ENCODE peak calls at places on chromosomes 16 and 17, in five cellular contexts. Z is mucosa of gallbladder; B is naive thymus-derived CD8-positive, alpha-beta T cell; T is HTR-8/SVneo; S is stimulated activated CD4-positive, alpha-beta T cell treated with anti-CD3 and anti-CD28 coated beads, Interleukin-2, amount 100 ng/mL, for 48 hours. I is an unnamed sample.

GRCh38 chr17:65022751-65023421 is 33.7 kb downstream of the GNA13 start:
- DNase-seq in Z (no peak), S (no peak), T (no peak), B (no peak), I (no peak)

GRCh38 chr16:26345951-26346350 is 654.2 kb downstream of the HS3ST4 start:
- DNase-seq in Z (no peak), S (no peak), B (no peak), T (no peak), I (no peak)

GRCh38 chr16:49089039-49089438 is 192.6 kb downstream of the CBLN1 start:
- DNase-seq in B (no peak), S (no peak), Z (no peak), T (no peak), I (no peak)

GRCh38 chr17:386145-386876 is 33.7 kb upstream of the RPH3AL start:
- DNase-seq in B (peak), S (peak), T (peak), Z (peak), I (peak)

GRCh38 chr16:79929260-79929977 is 328.9 kb upstream of the MAF start:
- DNase-seq in Z (no peak), S (no peak), T (no peak), B (no peak), I (no peak)

GRCh38 chr17:79215631-79216030 is 141.0 kb downstream of the ENGASE start:
- DNase-seq in Z (no peak), B (no peak), T (no peak), S (no peak), I (no peak)

GRCh38 chr17:20187049-20187448 is 177.9 kb downstream of the SPECC1 start:
- DNase-seq in T (no peak), Z (no peak), S (no peak), B (no peak), I (no peak)

GRCh38 chr16:1153480-1154160 is 714 bp downstream of the CACNA1H start:
- DNase-seq in T (no peak), Z (no peak), B (no peak), S (no peak), I (no peak)

GRCh38 chr16:1488619-1489018 is at the start of gene PTX4:
- DNase-seq in Z (no peak), T (no peak), S (no peak), B (no peak), I (no peak)

GRCh38 chr17:39736319-39737165 is 1.2 kb upstream of the GRB7 start:
- DNase-seq in Z (no peak), T (peak), B (no peak), S (no peak), I (no peak)

GRCh38 chr16:69927056-69927757 is 23.9 kb upstream of the CLEC18A start:
- DNase-seq in T (no peak), B (no peak), Z (peak), S (no peak), I (no peak)

GRCh38 chr16:69253796-69254426 is 57.2 kb upstream of the VPS4A start:
- DNase-seq in Z (no peak), T (no peak), S (no peak), B (no peak), I (no peak)

GRCh38 chr17:60141111-60142018 is 8.4 kb upstream of the CA4 start:
- DNase-seq in B (no peak), Z (no peak), S (no peak), T (no peak), I (no peak)

GRCh38 chr17:79431175-79431574 is 179.7 kb downstream of the RBFOX3 start:
- DNase-seq in S (no peak), T (no peak), B (no peak), Z (no peak), I (no peak)

GRCh38 chr17:200604-200985 is 19.1 kb upstream of the DOC2B start:
- DNase-seq in S (no peak), Z (no peak), T (no peak), B (no peak), I (no peak)

GRCh38 chr16:85057212-85057889 is 29.8 kb downstream of the KIAA0513 start:
- DNase-seq in B (no peak), T (no peak), S (no peak), Z (no peak), I (no peak)

GRCh38 chr16:51022852-51023251 is 128.2 kb downstream of the SALL1 start:
- DNase-seq in T (no peak), Z (no peak), S (no peak), B (no peak), I (no peak)

GRCh38 chr16:30829130-30830071 is 42.4 kb upstream of the ZNF629 start:
- DNase-seq in Z (peak), T (no peak), S (no peak), B (no peak), I (no peak)

GRCh38 chr17:13957636-13958035 is 111.7 kb upstream of the COX10 start:
- DNase-seq in S (no peak), B (no peak), T (no peak), Z (no peak), I (no peak)

GRCh38 chr16:85055503-85056210 is 28.1 kb downstream of the KIAA0513 start:
- DNase-seq in B (peak), T (peak), Z (peak), S (peak), I (no peak)

GRCh38 chr16:58652741-58653140 is 23.1 kb upstream of the CNOT1 start:
- DNase-seq in B (no peak), S (no peak), Z (no peak), T (peak), I (peak)

GRCh38 chr17:16936536-16937310 is 35.2 kb downstream of the TNFRSF13B start:
- DNase-seq in T (no peak), S (no peak), Z (no peak), B (no peak), I (no peak)

GRCh38 chr17:42101513-42102292 is 3.4 kb upstream of the ZNF385C start:
- DNase-seq in B (peak), S (peak), Z (peak), T (peak), I (peak)

GRCh38 chr17:17812211-17813054 is 24.4 kb downstream of the SREBF1 start:
- DNase-seq in Z (peak), S (peak), T (peak), B (peak), I (peak)

GRCh38 chr17:45949755-45950320 is 49.2 kb upstream of the STH start:
- DNase-seq in Z (no peak), S (no peak), B (no peak), T (no peak), I (no peak)

GRCh38 chr16:27706156-27706705 is 156.3 kb downstream of the KATNIP start:
- DNase-seq in S (no peak), B (no peak), Z (no peak), T (no peak), I (no peak)

GRCh38 chr17:69669441-69670178 is 255.1 kb downstream of the MAP2K6 start:
- DNase-seq in S (no peak), Z (no peak), T (no peak), B (no peak), I (no peak)

GRCh38 chr16:53224932-53225533 is 170.2 kb downstream of the CHD9 start:
- DNase-seq in T (no peak), S (no peak), B (no peak), Z (no peak), I (no peak)

GRCh38 chr16:26816266-26816665 is 250.5 kb upstream of the C16orf82 start:
- DNase-seq in T (no peak), Z (no peak), B (no peak), S (no peak), I (no peak)

GRCh38 chr17:47266782-47267181 is 13.2 kb downstream of the ITGB3 start:
- DNase-seq in Z (no peak), B (no peak), T (no peak), S (no peak), I (no peak)

GRCh38 chr17:42438600-42439567 is 15.8 kb upstream of the CAVIN1 start:
- DNase-seq in Z (no peak), S (peak), B (no peak), T (no peak), I (peak)

GRCh38 chr16:72092832-72093447 is 480 bp downstream of the TXNL4B start:
- DNase-seq in S (no peak), B (no peak), Z (no peak), T (peak), I (no peak)

GRCh38 chr16:78605548-78606097 is 506.2 kb downstream of the WWOX start:
- DNase-seq in B (no peak), S (no peak), Z (no peak), T (no peak), I (no peak)

GRCh38 chr17:44146375-44147346 is 4.9 kb downstream of the HROB start:
- DNase-seq in B (no peak), S (no peak), T (no peak), Z (no peak), I (no peak)

GRCh38 chr16:82699262-82699661 is 72.5 kb downstream of the CDH13 start:
- DNase-seq in B (no peak), S (no peak), Z (no peak), T (no peak), I (no peak)

GRCh38 chr17:6555331-6556120 is 829 bp downstream of the PITPNM3 start:
- DNase-seq in S (no peak), T (no peak), B (no peak), Z (peak), I (no peak)

GRCh38 chr16:67286441-67287235 is 7.3 kb downstream of the PLEKHG4 start:
- DNase-seq in S (no peak), B (no peak), Z (no peak), T (no peak), I (no peak)

GRCh38 chr17:53313746-53314145 is 509.0 kb upstream of the KIF2B start:
- DNase-seq in T (peak), S (no peak), B (no peak), Z (no peak), I (no peak)

GRCh38 chr17:60157487-60158040 is 7.8 kb downstream of the CA4 start:
- DNase-seq in B (no peak), S (no peak), Z (no peak), T (no peak), I (no peak)